ENCODE peak calls at places on chromosomes 6 and 20, in eight cellular contexts. V is CD4-positive, CD25-positive, alpha-beta regulatory T cell; U is activated CD8-positive, alpha-beta memory T cell treated with anti-CD3 and anti-CD28 coated beads for 4 hours; P is stimulated activated CD8-positive, alpha-beta memory T cell treated with anti-CD3 and anti-CD28 coated beads, Interleukin-12 subunit alpha, Interleukin-12 subunit beta, amount 100 ng/mL, for 1 hour; F is amygdala; O is NCI-H345; X is Right ventricle myocardium inferior; G is fibroblast of pulmonary artery. J is an unnamed sample.

GRCh38 chr6:72466471-72466870 is 155.4 kb upstream of the KCNQ5 start:
- DNase-seq in V (no peak), X (no peak), P (no peak), F (no peak), U (no peak), O (no peak), G (no peak), J (no peak)

GRCh38 chr6:170136541-170137175 is 154.2 kb downstream of the DLL1 start:
- DNase-seq in G (no peak), V (no peak), P (no peak), U (no peak), O (no peak), X (no peak), F (no peak), J (no peak)

GRCh38 chr20:58194176-58194796 is 34.2 kb downstream of the ANKRD60 start:
- DNase-seq in O (no peak), X (no peak), U (no peak), F (no peak), V (no peak), G (peak), P (no peak), J (no peak)

GRCh38 chr6:85033547-85033946 is 269.1 kb upstream of the TBX18 start:
- DNase-seq in P (no peak), V (no peak), G (no peak), O (no peak), F (no peak), X (no peak), U (no peak), J (no peak)

GRCh38 chr6:127854009-127854408 is 46.8 kb downstream of the THEMIS start:
- DNase-seq in X (no peak), V (peak), O (no peak), F (no peak), U (no peak), P (no peak), G (peak), J (no peak)

GRCh38 chr20:11266571-11266970 is 592.8 kb upstream of the JAG1 start:
- DNase-seq in O (no peak), G (no peak), X (peak), U (no peak), V (no peak), F (no peak), P (no peak), J (no peak)

GRCh38 chr6:14435291-14435690 is 317.7 kb downstream of the CD83 start:
- DNase-seq in O (no peak), F (no peak), G (no peak), P (no peak), U (no peak), X (no peak), V (no peak), J (no peak)

GRCh38 chr6:101294051-101294638 is 99.4 kb upstream of the GRIK2 start:
- DNase-seq in V (no peak), U (no peak), G (no peak), F (no peak), P (no peak), O (no peak), X (no peak), J (no peak)

GRCh38 chr20:34515484-34516037 is 661 bp upstream of the DYNLRB1 start:
- DNase-seq in G (peak), F (peak), V (peak), P (peak), X (no peak), O (peak), U (peak), J (no peak)

GRCh38 chr20:64104667-64105451 is 2.5 kb downstream of the NPBWR2 start:
- DNase-seq in O (no peak), X (peak), P (no peak), U (no peak), F (no peak), V (no peak), G (no peak), J (peak)

GRCh38 chr6:159463440-159463839 is 229.6 kb downstream of the SOD2 start:
- DNase-seq in U (no peak), X (no peak), O (peak), F (no peak), G (peak), V (peak), P (no peak), J (no peak)

GRCh38 chr6:105646391-105646867 is 243.5 kb upstream of the PREP start:
- DNase-seq in U (peak), X (no peak), F (no peak), G (no peak), V (peak), P (no peak), O (no peak), J (no peak)

GRCh38 chr20:21391495-21392298 is 5.6 kb downstream of the NKX2-4 start:
- DNase-seq in F (no peak), X (no peak), V (no peak), U (no peak), O (no peak), P (no peak), G (no peak), J (peak)

GRCh38 chr6:166872431-166873139 is 83.8 kb downstream of the RNASET2 start:
- DNase-seq in P (no peak), F (no peak), U (no peak), X (no peak), O (no peak), V (no peak), G (no peak), J (no peak)

GRCh38 chr20:41169184-41169690 is 31.9 kb downstream of the PLCG1 start:
- DNase-seq in F (no peak), P (no peak), V (no peak), G (no peak), U (no peak), X (no peak), O (no peak), J (no peak)

GRCh38 chr20:47610945-47611250 is 109.2 kb downstream of the NCOA3 start:
- DNase-seq in G (peak), U (no peak), V (peak), P (no peak), O (no peak), X (no peak), F (no peak), J (no peak)

GRCh38 chr6:54403096-54403495 is 94.9 kb downstream of the TINAG start:
- DNase-seq in X (no peak), V (no peak), O (no peak), G (no peak), F (no peak), U (no peak), P (no peak), J (no peak)

GRCh38 chr6:131669891-131670290 is 31.3 kb downstream of the OR2A4 start:
- DNase-seq in G (peak), X (no peak), P (no peak), V (no peak), F (no peak), U (no peak), O (no peak), J (no peak)

GRCh38 chr6:131914967-131915751 is 36.0 kb downstream of the CCN2 start:
- DNase-seq in G (peak), P (peak), F (peak), O (peak), U (no peak), X (no peak), V (peak), J (no peak)

GRCh38 chr6:747921-748320 is 55.0 kb upstream of the EXOC2 start:
- DNase-seq in G (no peak), U (no peak), P (no peak), X (no peak), V (no peak), O (no peak), F (no peak), J (no peak)

GRCh38 chr20:45765307-45765910 is 26.3 kb downstream of the WFDC3 start:
- DNase-seq in P (no peak), G (no peak), F (no peak), O (no peak), U (no peak), V (no peak), X (no peak), J (no peak)

J was measured in Right ventricle myocardium superior.